ENCODE peak calls at places on chromosomes 3 and 15, in four cellular contexts. F, V, Y and U are unnamed samples.
A peak's percentile ranks its signal among the peaks of the same experiment; 100 is the strongest.

GRCh38 chr3:22734207-22734606 is 468.9 kb upstream of the UBE2E2 start:
- DNase-seq in F (no peak), V (no peak), Y (peak; percentile 15), U (no peak)

GRCh38 chr3:123068227-123069020 is 1.6 kb downstream of the PDIA5 start:
- DNase-seq in F (no peak), V (no peak), Y (peak; percentile 44), U (no peak)

GRCh38 chr15:58330836-58331561 is 100.8 kb upstream of the LIPC start:
- DNase-seq in F (no peak), V (no peak), Y (peak; percentile 4), U (no peak)

GRCh38 chr3:58210761-58211477 is at the start of gene DNASE1L3:
- DNase-seq in F (no peak), V (no peak), Y (no peak), U (no peak)

GRCh38 chr3:114119776-114120175 is 59.1 kb downstream of the DRD3 start:
- DNase-seq in F (no peak), V (no peak), Y (no peak), U (no peak)

GRCh38 chr3:148006508-148006907 is 597.3 kb downstream of the ZIC1 start:
- DNase-seq in F (no peak), V (no peak), Y (peak; percentile 19), U (peak; percentile 86)

GRCh38 chr15:70025413-70026296 is 72.1 kb downstream of the TLE3 start:
- DNase-seq in F (no peak), V (no peak), Y (no peak), U (no peak)

GRCh38 chr3:57068437-57069089 is 8.1 kb downstream of the SPATA12 start:
- DNase-seq in F (peak; percentile 60), V (no peak), Y (peak; percentile 90), U (peak; percentile 99)

GRCh38 chr3:78338405-78338804 is 1298.5 kb downstream of the ROBO2 start:
- DNase-seq in F (no peak), V (no peak), Y (no peak), U (no peak)

GRCh38 chr15:90087454-90088154 is 14.7 kb downstream of the IDH2 start:
- DNase-seq in F (no peak), V (no peak), Y (peak; percentile 59), U (no peak)

GRCh38 chr15:27512281-27513001 is 541.5 kb downstream of the GABRG3 start:
- DNase-seq in F (no peak), V (no peak), Y (peak; percentile 81), U (no peak)

GRCh38 chr3:195034541-195034940 is 236.4 kb downstream of the XXYLT1 start:
- DNase-seq in F (no peak), V (no peak), Y (no peak), U (no peak)

GRCh38 chr3:195020921-195021320 is 250.0 kb downstream of the XXYLT1 start:
- DNase-seq in F (no peak), V (no peak), Y (no peak), U (no peak)

GRCh38 chr3:183158552-183159006 is 4.0 kb downstream of the LAMP3 start:
- DNase-seq in F (no peak), V (no peak), Y (peak; percentile 75), U (peak; percentile 89)

GRCh38 chr3:39541917-39542329 is 74.4 kb downstream of the MOBP start:
- DNase-seq in F (no peak), V (peak; percentile 8), Y (peak; percentile 33), U (peak; percentile 43)

GRCh38 chr3:192563417-192563816 is 163.9 kb downstream of the FGF12 start:
- DNase-seq in F (no peak), V (no peak), Y (no peak), U (no peak)